ENCODE peak calls at places on chromosomes 13 and 19, in five cellular contexts. One of them, this sample, is unnamed.

GRCh38 chr19:35721374-35721773 is 3.6 kb downstream of the KMT2B start:
- DNase-seq in activated CD4-positive, CD25-positive, alpha-beta regulatory T cell: no peak
- DNase-seq in tibial nerve: no peak
- DNase-seq in lung: no peak
- DNase-seq in stimulated activated CD4-positive, alpha-beta T cell treated with anti-CD3 and anti-CD28 coated beads, Interleukin-4, amount 100 ng/mL, for 24 hours: no peak
- DNase-seq in this sample: no peak

GRCh38 chr19:5718579-5719273 is 1.2 kb downstream of the LONP1 start:
- DNase-seq in activated CD4-positive, CD25-positive, alpha-beta regulatory T cell: no peak
- DNase-seq in tibial nerve: no peak
- DNase-seq in lung: no peak
- DNase-seq in stimulated activated CD4-positive, alpha-beta T cell treated with anti-CD3 and anti-CD28 coated beads, Interleukin-4, amount 100 ng/mL, for 24 hours: peak; percentile 79
- DNase-seq in this sample: peak; percentile 68

GRCh38 chr19:46225558-46226004 is 4.0 kb upstream of the IGFL1 start:
- DNase-seq in activated CD4-positive, CD25-positive, alpha-beta regulatory T cell: no peak
- DNase-seq in tibial nerve: no peak
- DNase-seq in lung: no peak
- DNase-seq in stimulated activated CD4-positive, alpha-beta T cell treated with anti-CD3 and anti-CD28 coated beads, Interleukin-4, amount 100 ng/mL, for 24 hours: no peak
- DNase-seq in this sample: peak; percentile 19

GRCh38 chr13:87147076-87147475 is 524.1 kb upstream of the SLITRK5 start:
- DNase-seq in activated CD4-positive, CD25-positive, alpha-beta regulatory T cell: no peak
- DNase-seq in tibial nerve: no peak
- DNase-seq in lung: no peak
- DNase-seq in stimulated activated CD4-positive, alpha-beta T cell treated with anti-CD3 and anti-CD28 coated beads, Interleukin-4, amount 100 ng/mL, for 24 hours: no peak
- DNase-seq in this sample: no peak

GRCh38 chr13:73610799-73611592 is 523.2 kb downstream of the KLF12 start:
- DNase-seq in activated CD4-positive, CD25-positive, alpha-beta regulatory T cell: no peak
- DNase-seq in tibial nerve: no peak
- DNase-seq in lung: no peak
- DNase-seq in stimulated activated CD4-positive, alpha-beta T cell treated with anti-CD3 and anti-CD28 coated beads, Interleukin-4, amount 100 ng/mL, for 24 hours: no peak
- DNase-seq in this sample: no peak

GRCh38 chr19:31705656-31706055 is 356.4 kb upstream of the TSHZ3 start:
- DNase-seq in activated CD4-positive, CD25-positive, alpha-beta regulatory T cell: no peak
- DNase-seq in tibial nerve: no peak
- DNase-seq in lung: no peak
- DNase-seq in stimulated activated CD4-positive, alpha-beta T cell treated with anti-CD3 and anti-CD28 coated beads, Interleukin-4, amount 100 ng/mL, for 24 hours: no peak
- DNase-seq in this sample: no peak

GRCh38 chr13:31846984-31847752 is 107.8 kb downstream of the RXFP2 start:
- DNase-seq in activated CD4-positive, CD25-positive, alpha-beta regulatory T cell: no peak
- DNase-seq in tibial nerve: no peak
- DNase-seq in lung: no peak
- DNase-seq in stimulated activated CD4-positive, alpha-beta T cell treated with anti-CD3 and anti-CD28 coated beads, Interleukin-4, amount 100 ng/mL, for 24 hours: no peak
- DNase-seq in this sample: no peak

GRCh38 chr13:34048652-34049051 is 230.7 kb downstream of the RFC3 start:
- DNase-seq in activated CD4-positive, CD25-positive, alpha-beta regulatory T cell: no peak
- DNase-seq in tibial nerve: no peak
- DNase-seq in lung: no peak
- DNase-seq in stimulated activated CD4-positive, alpha-beta T cell treated with anti-CD3 and anti-CD28 coated beads, Interleukin-4, amount 100 ng/mL, for 24 hours: no peak
- DNase-seq in this sample: no peak

GRCh38 chr19:48325265-48325910 is at the start of gene EMP3:
- DNase-seq in activated CD4-positive, CD25-positive, alpha-beta regulatory T cell: peak; percentile 40
- DNase-seq in tibial nerve: peak; percentile 69
- DNase-seq in lung: peak; percentile 75
- DNase-seq in stimulated activated CD4-positive, alpha-beta T cell treated with anti-CD3 and anti-CD28 coated beads, Interleukin-4, amount 100 ng/mL, for 24 hours: peak; percentile 86
- DNase-seq in this sample: peak; percentile 91

GRCh38 chr19:7301525-7301924 is 7.3 kb upstream of the INSR start:
- DNase-seq in activated CD4-positive, CD25-positive, alpha-beta regulatory T cell: no peak
- DNase-seq in tibial nerve: no peak
- DNase-seq in lung: no peak
- DNase-seq in stimulated activated CD4-positive, alpha-beta T cell treated with anti-CD3 and anti-CD28 coated beads, Interleukin-4, amount 100 ng/mL, for 24 hours: no peak
- DNase-seq in this sample: no peak

GRCh38 chr19:5479958-5480357 is 24.7 kb downstream of the ZNRF4 start:
- DNase-seq in activated CD4-positive, CD25-positive, alpha-beta regulatory T cell: no peak
- DNase-seq in tibial nerve: no peak
- DNase-seq in lung: no peak
- DNase-seq in stimulated activated CD4-positive, alpha-beta T cell treated with anti-CD3 and anti-CD28 coated beads, Interleukin-4, amount 100 ng/mL, for 24 hours: no peak
- DNase-seq in this sample: no peak

GRCh38 chr19:40431698-40432097 is 5.9 kb upstream of the SERTAD1 start:
- DNase-seq in activated CD4-positive, CD25-positive, alpha-beta regulatory T cell: no peak
- DNase-seq in tibial nerve: no peak
- DNase-seq in lung: no peak
- DNase-seq in stimulated activated CD4-positive, alpha-beta T cell treated with anti-CD3 and anti-CD28 coated beads, Interleukin-4, amount 100 ng/mL, for 24 hours: no peak
- DNase-seq in this sample: no peak

GRCh38 chr19:53977991-53978731 is 13.3 kb upstream of the CACNG6 start:
- DNase-seq in activated CD4-positive, CD25-positive, alpha-beta regulatory T cell: no peak
- DNase-seq in tibial nerve: no peak
- DNase-seq in lung: peak; percentile 42
- DNase-seq in stimulated activated CD4-positive, alpha-beta T cell treated with anti-CD3 and anti-CD28 coated beads, Interleukin-4, amount 100 ng/mL, for 24 hours: peak; percentile 18
- DNase-seq in this sample: peak; percentile 24

GRCh38 chr13:52159159-52159982 is at the start of gene NEK3:
- DNase-seq in activated CD4-positive, CD25-positive, alpha-beta regulatory T cell: peak; percentile 6
- DNase-seq in tibial nerve: peak; percentile 44
- DNase-seq in lung: peak; percentile 69
- DNase-seq in stimulated activated CD4-positive, alpha-beta T cell treated with anti-CD3 and anti-CD28 coated beads, Interleukin-4, amount 100 ng/mL, for 24 hours: peak; percentile 61
- DNase-seq in this sample: peak; percentile 70

GRCh38 chr19:35994868-35995654 is at the start of gene SDHAF1:
- DNase-seq in activated CD4-positive, CD25-positive, alpha-beta regulatory T cell: peak; percentile 89
- DNase-seq in tibial nerve: peak; percentile 92
- DNase-seq in lung: peak; percentile 98
- DNase-seq in stimulated activated CD4-positive, alpha-beta T cell treated with anti-CD3 and anti-CD28 coated beads, Interleukin-4, amount 100 ng/mL, for 24 hours: peak; percentile 96
- DNase-seq in this sample: peak; percentile 96

GRCh38 chr19:6276447-6276846 is 3.3 kb downstream of the MLLT1 start:
- DNase-seq in activated CD4-positive, CD25-positive, alpha-beta regulatory T cell: no peak
- DNase-seq in tibial nerve: peak; percentile 59
- DNase-seq in lung: peak; percentile 54
- DNase-seq in stimulated activated CD4-positive, alpha-beta T cell treated with anti-CD3 and anti-CD28 coated beads, Interleukin-4, amount 100 ng/mL, for 24 hours: no peak
- DNase-seq in this sample: no peak

GRCh38 chr19:55603581-55604292 is 1.7 kb upstream of the ZNF865 start:
- DNase-seq in activated CD4-positive, CD25-positive, alpha-beta regulatory T cell: no peak
- DNase-seq in tibial nerve: no peak
- DNase-seq in lung: no peak
- DNase-seq in stimulated activated CD4-positive, alpha-beta T cell treated with anti-CD3 and anti-CD28 coated beads, Interleukin-4, amount 100 ng/mL, for 24 hours: no peak
- DNase-seq in this sample: no peak

GRCh38 chr13:82356667-82357066 is 1525.6 kb downstream of the SLITRK1 start:
- DNase-seq in activated CD4-positive, CD25-positive, alpha-beta regulatory T cell: no peak
- DNase-seq in tibial nerve: no peak
- DNase-seq in lung: no peak
- DNase-seq in stimulated activated CD4-positive, alpha-beta T cell treated with anti-CD3 and anti-CD28 coated beads, Interleukin-4, amount 100 ng/mL, for 24 hours: no peak
- DNase-seq in this sample: no peak

GRCh38 chr13:25916119-25916518 is 135.7 kb downstream of the SHISA2 start:
- DNase-seq in activated CD4-positive, CD25-positive, alpha-beta regulatory T cell: no peak
- DNase-seq in tibial nerve: no peak
- DNase-seq in lung: no peak
- DNase-seq in stimulated activated CD4-positive, alpha-beta T cell treated with anti-CD3 and anti-CD28 coated beads, Interleukin-4, amount 100 ng/mL, for 24 hours: no peak
- DNase-seq in this sample: no peak

GRCh38 chr13:28558126-28558525 is 63.2 kb upstream of the FLT1 start:
- DNase-seq in activated CD4-positive, CD25-positive, alpha-beta regulatory T cell: no peak
- DNase-seq in tibial nerve: no peak
- DNase-seq in lung: no peak
- DNase-seq in stimulated activated CD4-positive, alpha-beta T cell treated with anti-CD3 and anti-CD28 coated beads, Interleukin-4, amount 100 ng/mL, for 24 hours: no peak
- DNase-seq in this sample: no peak

GRCh38 chr13:20102776-20103175 is 58.1 kb downstream of the GJA3 start:
- DNase-seq in activated CD4-positive, CD25-positive, alpha-beta regulatory T cell: no peak
- DNase-seq in tibial nerve: no peak
- DNase-seq in lung: no peak
- DNase-seq in stimulated activated CD4-positive, alpha-beta T cell treated with anti-CD3 and anti-CD28 coated beads, Interleukin-4, amount 100 ng/mL, for 24 hours: no peak
- DNase-seq in this sample: no peak

GRCh38 chr13:42229287-42229686 is 42.7 kb upstream of the AKAP11 start:
- DNase-seq in activated CD4-positive, CD25-positive, alpha-beta regulatory T cell: no peak
- DNase-seq in tibial nerve: no peak
- DNase-seq in lung: no peak
- DNase-seq in stimulated activated CD4-positive, alpha-beta T cell treated with anti-CD3 and anti-CD28 coated beads, Interleukin-4, amount 100 ng/mL, for 24 hours: no peak
- DNase-seq in this sample: no peak

GRCh38 chr19:58453743-58454142 is 2.3 kb downstream of the ZNF324B start:
- DNase-seq in activated CD4-positive, CD25-positive, alpha-beta regulatory T cell: no peak
- DNase-seq in tibial nerve: no peak
- DNase-seq in lung: no peak
- DNase-seq in stimulated activated CD4-positive, alpha-beta T cell treated with anti-CD3 and anti-CD28 coated beads, Interleukin-4, amount 100 ng/mL, for 24 hours: no peak
- DNase-seq in this sample: no peak

GRCh38 chr13:24632382-24633121 is 47.7 kb upstream of the ATP12A start:
- DNase-seq in activated CD4-positive, CD25-positive, alpha-beta regulatory T cell: no peak
- DNase-seq in tibial nerve: no peak
- DNase-seq in lung: no peak
- DNase-seq in stimulated activated CD4-positive, alpha-beta T cell treated with anti-CD3 and anti-CD28 coated beads, Interleukin-4, amount 100 ng/mL, for 24 hours: no peak
- DNase-seq in this sample: no peak

GRCh38 chr19:49554701-49555181 is 25.6 kb downstream of the NOSIP start:
- DNase-seq in activated CD4-positive, CD25-positive, alpha-beta regulatory T cell: no peak
- DNase-seq in tibial nerve: no peak
- DNase-seq in lung: no peak
- DNase-seq in stimulated activated CD4-positive, alpha-beta T cell treated with anti-CD3 and anti-CD28 coated beads, Interleukin-4, amount 100 ng/mL, for 24 hours: peak; percentile 43
- DNase-seq in this sample: peak; percentile 76

GRCh38 chr13:50131998-50132936 is 117.0 kb downstream of the KCNRG start:
- DNase-seq in activated CD4-positive, CD25-positive, alpha-beta regulatory T cell: no peak
- DNase-seq in tibial nerve: no peak
- DNase-seq in lung: no peak
- DNase-seq in stimulated activated CD4-positive, alpha-beta T cell treated with anti-CD3 and anti-CD28 coated beads, Interleukin-4, amount 100 ng/mL, for 24 hours: peak; percentile 30
- DNase-seq in this sample: no peak

GRCh38 chr13:24834902-24835510 is 71.0 kb downstream of the RNF17 start:
- DNase-seq in activated CD4-positive, CD25-positive, alpha-beta regulatory T cell: no peak
- DNase-seq in tibial nerve: no peak
- DNase-seq in lung: no peak
- DNase-seq in stimulated activated CD4-positive, alpha-beta T cell treated with anti-CD3 and anti-CD28 coated beads, Interleukin-4, amount 100 ng/mL, for 24 hours: no peak
- DNase-seq in this sample: no peak